ENCODE peak calls at places on chromosomes 16 and 17, in nine cellular contexts. C, O, T, H, Z, D, P, K and Y are unnamed samples.

GRCh38 chr17:64534187-64534586 is 27.4 kb downstream of the CEP95 start:
- DNase-seq in C (no peak), O (no peak), T (peak; percentile 16), H (no peak), Z (no peak), D (no peak), P (peak; percentile 24), K (no peak), Y (no peak)

GRCh38 chr17:47789611-47790520 is 31.7 kb downstream of the OSBPL7 start:
- DNase-seq in C (peak; percentile 87), O (peak; percentile 50), T (peak; percentile 65), H (peak; percentile 48), Z (peak; percentile 50), D (peak; percentile 52), P (peak; percentile 57), K (peak; percentile 3), Y (peak; percentile 69)

GRCh38 chr17:40576113-40576740 is 11.0 kb upstream of the CCR7 start:
- DNase-seq in C (peak; percentile 46), O (no peak), T (no peak), H (no peak), Z (no peak), D (no peak), P (no peak), K (no peak), Y (no peak)

GRCh38 chr16:47815655-47816054 is 340.1 kb downstream of the ABCC12 start:
- DNase-seq in C (no peak), O (no peak), T (no peak), H (no peak), Z (no peak), D (no peak), P (peak; percentile 69), K (no peak), Y (no peak)

GRCh38 chr16:8108991-8109509 is 481.3 kb downstream of the TMEM114 start:
- DNase-seq in C (no peak), O (no peak), T (no peak), H (no peak), Z (no peak), D (no peak), P (peak; percentile 84), K (no peak), Y (no peak)

GRCh38 chr17:73189417-73190099 is 3.3 kb upstream of the COG1 start:
- DNase-seq in C (no peak), O (peak; percentile 51), T (peak; percentile 18), H (no peak), Z (no peak), D (peak; percentile 67), P (peak; percentile 66), K (peak; percentile 8), Y (peak; percentile 53)

GRCh38 chr17:34398990-34399389 is 36.0 kb upstream of the CCL1 start:
- DNase-seq in C (no peak), O (no peak), T (peak; percentile 30), H (no peak), Z (no peak), D (no peak), P (no peak), K (no peak), Y (no peak)

GRCh38 chr16:25084797-25085196 is 26.7 kb upstream of the LCMT1 start:
- DNase-seq in C (no peak), O (no peak), T (no peak), H (no peak), Z (no peak), D (no peak), P (no peak), K (no peak), Y (no peak)

GRCh38 chr17:81566461-81567126 is 14.4 kb upstream of the FAAP100 start:
- DNase-seq in C (no peak), O (peak; percentile 46), T (peak; percentile 95), H (no peak), Z (no peak), D (peak; percentile 96), P (peak; percentile 94), K (no peak), Y (peak; percentile 54)

GRCh38 chr17:35046740-35047283 is 16.7 kb downstream of the RFFL start:
- DNase-seq in C (no peak), O (no peak), T (peak; percentile 78), H (peak; percentile 52), Z (peak; percentile 59), D (peak; percentile 71), P (peak; percentile 85), K (no peak), Y (no peak)

GRCh38 chr17:44648963-44649362 is 7.3 kb upstream of the MEIOC start:
- DNase-seq in C (no peak), O (no peak), T (no peak), H (no peak), Z (no peak), D (no peak), P (no peak), K (no peak), Y (no peak)